ENCODE peak calls at places on chromosomes 1 and 21, in ten cellular contexts. X is fibroblast of mammary gland, S is pancreas, Q is cardiac muscle cell, U is neural crest cell, O is progenitor cell of endocrine pancreas, Z is omental fat pad, J is PC-9, F is psoas muscle, B is OCI-LY7. A is an unnamed sample.

GRCh38 chr1:27567183-27567526 is 36.8 kb downstream of the AHDC1 start:
- DNase-seq in X (no peak), S (no peak), Q (no peak), U (peak), O (no peak), Z (no peak), J (no peak), F (no peak), B (no peak), A (no peak)

GRCh38 chr1:231233735-231234417 is 7.1 kb upstream of the GNPAT start:
- DNase-seq in X (peak), S (no peak), Q (peak), U (no peak), O (no peak), Z (no peak), J (no peak), F (no peak), B (no peak), A (no peak)

GRCh38 chr1:100414693-100415092 is 62.4 kb downstream of the CDC14A start:
- DNase-seq in X (peak), S (no peak), Q (no peak), U (no peak), O (no peak), Z (no peak), J (no peak), F (no peak), B (no peak), A (no peak)

GRCh38 chr1:184813528-184814089 is 59.0 kb upstream of the EDEM3 start:
- DNase-seq in X (no peak), S (no peak), Q (no peak), U (no peak), O (no peak), Z (no peak), J (no peak), F (no peak), B (peak), A (no peak)

GRCh38 chr21:29261555-29262540 is 36.9 kb upstream of the BACH1 start:
- DNase-seq in X (no peak), S (no peak), Q (no peak), U (no peak), O (no peak), Z (no peak), J (no peak), F (no peak), B (no peak), A (no peak)

GRCh38 chr1:187617776-187618175 is 789.0 kb downstream of the PLA2G4A start:
- DNase-seq in X (no peak), S (no peak), Q (no peak), U (no peak), O (no peak), Z (no peak), J (no peak), F (no peak), B (no peak), A (no peak)

GRCh38 chr1:153649867-153650235 is 8.7 kb upstream of the SNAPIN start:
- DNase-seq in X (no peak), S (peak), Q (no peak), U (no peak), O (no peak), Z (no peak), J (no peak), F (peak), B (no peak), A (no peak)

GRCh38 chr1:52927219-52928082 is at the start of gene SCP2:
- DNase-seq in X (peak), S (peak), Q (peak), U (peak), O (peak), Z (peak), J (peak), F (peak), B (no peak), A (peak)

GRCh38 chr1:18549896-18550295 is 69.2 kb downstream of the KLHDC7A start:
- DNase-seq in X (no peak), S (no peak), Q (no peak), U (no peak), O (no peak), Z (no peak), J (no peak), F (no peak), B (no peak), A (no peak)

GRCh38 chr1:50393522-50394120 is 29.6 kb downstream of the DMRTA2 start:
- DNase-seq in X (no peak), S (no peak), Q (no peak), U (no peak), O (no peak), Z (no peak), J (no peak), F (no peak), B (no peak), A (no peak)

GRCh38 chr1:178537445-178538090 is 24.7 kb downstream of the TEX35 start:
- DNase-seq in X (no peak), S (no peak), Q (no peak), U (no peak), O (no peak), Z (no peak), J (peak), F (no peak), B (no peak), A (no peak)

GRCh38 chr1:54976747-54977146 is 3.7 kb upstream of the TMEM61 start:
- DNase-seq in X (no peak), S (peak), Q (no peak), U (no peak), O (no peak), Z (no peak), J (no peak), F (no peak), B (no peak), A (no peak)

GRCh38 chr21:25421327-25422028 is 185.8 kb downstream of the MRPL39 start:
- DNase-seq in X (peak), S (no peak), Q (peak), U (no peak), O (no peak), Z (no peak), J (no peak), F (no peak), B (peak), A (no peak)

GRCh38 chr1:44316231-44316759 is 38.8 kb downstream of the ERI3 start:
- DNase-seq in X (no peak), S (no peak), Q (no peak), U (no peak), O (no peak), Z (no peak), J (no peak), F (no peak), B (no peak), A (no peak)

GRCh38 chr1:204216880-204217647 is 3.3 kb upstream of the GOLT1A start:
- DNase-seq in X (no peak), S (no peak), Q (no peak), U (no peak), O (no peak), Z (no peak), J (no peak), F (no peak), B (no peak), A (no peak)

GRCh38 chr1:19032701-19033515 is 76.4 kb upstream of the IFFO2 start:
- DNase-seq in X (no peak), S (no peak), Q (no peak), U (no peak), O (no peak), Z (no peak), J (no peak), F (no peak), B (no peak), A (no peak)

GRCh38 chr21:45826733-45827692 is 154.6 kb upstream of the COL6A1 start:
- DNase-seq in X (no peak), S (peak), Q (no peak), U (no peak), O (no peak), Z (no peak), J (no peak), F (no peak), B (no peak), A (no peak)

GRCh38 chr1:115753830-115754229 is 14.7 kb downstream of the CASQ2 start:
- DNase-seq in X (no peak), S (no peak), Q (no peak), U (no peak), O (no peak), Z (no peak), J (no peak), F (peak), B (no peak), A (no peak)

GRCh38 chr1:38475624-38476005 is 384.0 kb downstream of the RRAGC start:
- DNase-seq in X (no peak), S (no peak), Q (no peak), U (no peak), O (no peak), Z (no peak), J (no peak), F (no peak), B (no peak), A (no peak)

GRCh38 chr1:159973350-159973940 is 19.4 kb upstream of the SLAMF9 start:
- DNase-seq in X (no peak), S (no peak), Q (no peak), U (no peak), O (no peak), Z (no peak), J (no peak), F (no peak), B (no peak), A (no peak)

GRCh38 chr1:98119793-98120192 is 199.0 kb upstream of the DPYD start:
- DNase-seq in X (peak), S (no peak), Q (peak), U (peak), O (peak), Z (no peak), J (peak), F (no peak), B (no peak), A (no peak)

GRCh38 chr1:15177710-15178166 is 24.2 kb downstream of the TMEM51 start:
- DNase-seq in X (no peak), S (no peak), Q (peak), U (no peak), O (no peak), Z (no peak), J (no peak), F (no peak), B (no peak), A (no peak)

GRCh38 chr1:32274646-32275340 is 17.1 kb upstream of the HDAC1 start:
- DNase-seq in X (no peak), S (no peak), Q (no peak), U (no peak), O (no peak), Z (no peak), J (no peak), F (no peak), B (no peak), A (no peak)

GRCh38 chr1:88560614-88561013 is 123.5 kb upstream of the PKN2 start:
- DNase-seq in X (no peak), S (no peak), Q (no peak), U (no peak), O (no peak), Z (no peak), J (no peak), F (no peak), B (no peak), A (no peak)

GRCh38 chr21:37220981-37221664 is 46.0 kb downstream of the VPS26C start:
- DNase-seq in X (peak), S (peak), Q (peak), U (peak), O (peak), Z (peak), J (peak), F (peak), B (peak), A (peak)
- TF ChIP-seq CTCF in X (no peak), S (no peak), Q (peak), U (no peak), O (no peak), Z (no peak), J (no peak), F (no peak), B (peak), A (peak)

DNA sequence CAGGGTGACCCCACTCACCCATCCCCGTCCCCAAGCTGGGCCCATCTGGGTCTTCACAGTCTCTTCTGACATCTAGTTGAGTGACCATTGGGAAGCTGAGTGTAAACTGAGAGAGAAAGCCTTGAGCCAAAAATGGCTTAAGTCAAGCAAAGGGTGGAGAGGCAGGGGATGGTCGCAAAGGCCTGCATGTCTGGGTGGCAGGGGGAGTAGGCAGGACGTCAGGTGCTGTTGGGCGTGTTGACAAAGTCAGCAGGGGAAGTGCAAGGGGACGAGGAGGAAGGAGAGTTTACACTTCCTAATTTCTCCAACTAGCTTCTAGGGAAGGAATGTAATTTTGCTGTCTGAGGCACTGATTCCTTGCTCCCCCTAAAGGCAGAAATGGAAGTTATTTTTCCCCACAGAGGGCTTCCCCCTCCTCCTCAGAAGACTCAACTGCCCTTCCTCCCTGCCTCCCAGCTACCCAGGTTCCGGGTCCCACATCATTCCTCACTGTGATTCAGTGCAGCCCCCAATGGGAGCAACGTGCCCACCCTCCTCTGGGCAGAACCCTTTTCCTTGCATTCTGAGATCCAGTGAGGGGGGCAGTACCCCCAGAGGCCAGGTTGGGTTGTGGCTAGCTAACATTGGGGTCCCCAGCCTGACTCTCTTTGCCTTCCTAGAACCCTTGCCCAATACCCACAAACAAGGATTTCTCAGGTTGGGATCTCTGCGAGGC is 1.2 kb upstream of the ADORA1 start:
- DNase-seq in X (peak), S (no peak), Q (peak), U (no peak), O (no peak), Z (no peak), J (no peak), F (no peak), B (no peak), A (peak)
- TF ChIP-seq CTCF in X (peak), S (peak), Q (peak), U (peak), O (peak), Z (no peak), J (no peak), F (peak), B (peak), A (peak)

DNA sequence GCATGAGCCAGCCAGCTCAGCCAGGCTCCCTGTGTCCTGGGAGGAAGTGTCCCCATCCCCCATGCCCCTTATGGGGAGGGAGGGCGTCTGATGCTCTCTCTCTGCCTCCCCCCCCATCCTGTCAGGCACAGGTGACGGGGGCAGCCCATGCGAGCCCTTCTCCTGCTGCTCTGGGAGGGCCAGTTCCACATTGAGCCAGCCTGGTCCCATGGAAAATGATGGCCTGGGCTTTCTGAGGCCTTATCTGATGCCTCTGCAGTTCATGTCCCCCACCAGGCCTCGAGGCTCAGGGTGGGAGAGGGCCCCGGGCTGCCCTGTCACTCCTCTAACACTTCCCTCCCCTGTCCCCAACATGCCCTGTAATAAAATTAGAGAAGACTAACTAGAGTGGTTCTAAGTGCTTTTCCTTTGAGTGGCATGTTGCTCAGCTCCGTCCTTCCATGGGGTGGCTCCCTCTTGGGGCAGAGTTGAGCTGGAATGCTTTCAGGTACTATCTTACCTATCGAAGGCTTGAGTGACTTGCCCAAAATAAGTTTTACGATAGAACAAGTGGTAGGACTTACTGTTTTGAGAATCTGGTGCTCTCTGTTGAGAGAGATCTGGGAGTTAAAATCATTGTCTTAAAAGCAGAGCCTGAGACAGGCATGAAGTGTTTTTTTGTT is 1.8 kb upstream of the MTFR1L start:
- DNase-seq in X (no peak), S (no peak), Q (no peak), U (no peak), O (no peak), Z (no peak), J (peak), F (no peak), B (no peak), A (no peak)
- TF ChIP-seq CTCF in X (no peak), S (no peak), Q (peak), U (peak), O (peak), Z (no peak), J (no peak), F (no peak), B (peak), A (no peak)

DNA sequence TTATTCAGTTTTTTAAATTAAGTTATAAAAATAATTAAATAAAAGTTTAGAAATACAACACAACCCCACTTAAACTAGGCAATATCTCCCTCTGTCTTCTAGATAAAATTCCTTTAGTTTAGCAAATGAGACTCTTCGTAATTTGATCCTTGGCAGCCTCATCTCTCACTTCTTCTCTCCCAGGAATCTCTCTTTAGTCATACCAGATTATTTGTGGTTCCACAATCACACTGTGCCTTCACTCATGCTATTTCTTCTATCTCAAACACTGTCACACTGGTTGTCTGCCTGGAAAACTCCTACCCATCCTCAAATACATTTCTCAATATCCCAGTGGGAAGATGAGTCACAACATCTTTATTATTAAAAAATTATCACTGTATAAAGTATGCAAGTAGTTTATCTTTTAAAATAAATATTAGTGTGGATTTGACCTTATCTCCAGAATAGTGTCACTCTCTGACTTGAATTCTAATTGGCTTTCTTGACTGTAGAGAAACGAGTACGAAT is 195.5 kb downstream of the KCNH1 start:
- DNase-seq in X (no peak), S (no peak), Q (no peak), U (no peak), O (no peak), Z (no peak), J (no peak), F (no peak), B (no peak), A (no peak)
- TF ChIP-seq CTCF in X (no peak), S (no peak), Q (no peak), U (no peak), O (no peak), Z (no peak), J (no peak), F (no peak), B (no peak), A (no peak)

GRCh38 chr1:234231061-234231892 is 142.0 kb upstream of the COA6 start:
- DNase-seq in X (no peak), S (no peak), Q (no peak), U (no peak), O (no peak), Z (no peak), J (no peak), F (no peak), B (no peak), A (no peak)
- TF ChIP-seq CTCF in X (no peak), S (no peak), Q (peak), U (peak), O (peak), Z (no peak), J (no peak), F (no peak), B (no peak), A (no peak)

GRCh38 chr1:233617025-233617424 is 3.1 kb downstream of the KCNK1 start:
- DNase-seq in X (no peak), S (no peak), Q (no peak), U (no peak), O (no peak), Z (no peak), J (no peak), F (no peak), B (no peak), A (no peak)

GRCh38 chr1:233621923-233622322 is 8.0 kb downstream of the KCNK1 start:
- DNase-seq in X (no peak), S (no peak), Q (no peak), U (no peak), O (no peak), Z (no peak), J (no peak), F (no peak), B (no peak), A (no peak)

GRCh38 chr1:233615571-233615970 is 1.7 kb downstream of the KCNK1 start:
- DNase-seq in X (no peak), S (no peak), Q (no peak), U (no peak), O (no peak), Z (no peak), J (no peak), F (no peak), B (no peak), A (no peak)

GRCh38 chr1:233624289-233624688 is 10.4 kb downstream of the KCNK1 start:
- DNase-seq in X (no peak), S (no peak), Q (no peak), U (no peak), O (no peak), Z (no peak), J (no peak), F (no peak), B (no peak), A (no peak)

GRCh38 chr1:233620065-233620464 is 6.2 kb downstream of the KCNK1 start:
- DNase-seq in X (no peak), S (no peak), Q (no peak), U (no peak), O (no peak), Z (no peak), J (no peak), F (no peak), B (no peak), A (no peak)
- TF ChIP-seq CTCF in X (no peak), S (no peak), Q (no peak), U (no peak), O (no peak), Z (no peak), J (no peak), F (no peak), B (no peak), A (no peak)

GRCh38 chr1:86739901-86740507 is 35.6 kb downstream of the SH3GLB1 start:
- DNase-seq in X (no peak), S (no peak), Q (peak), U (no peak), O (no peak), Z (no peak), J (no peak), F (no peak), B (peak), A (no peak)

GRCh38 chr1:86747304-86747703 is 42.9 kb downstream of the SH3GLB1 start:
- DNase-seq in X (no peak), S (no peak), Q (no peak), U (no peak), O (no peak), Z (no peak), J (no peak), F (no peak), B (no peak), A (no peak)

DNA sequence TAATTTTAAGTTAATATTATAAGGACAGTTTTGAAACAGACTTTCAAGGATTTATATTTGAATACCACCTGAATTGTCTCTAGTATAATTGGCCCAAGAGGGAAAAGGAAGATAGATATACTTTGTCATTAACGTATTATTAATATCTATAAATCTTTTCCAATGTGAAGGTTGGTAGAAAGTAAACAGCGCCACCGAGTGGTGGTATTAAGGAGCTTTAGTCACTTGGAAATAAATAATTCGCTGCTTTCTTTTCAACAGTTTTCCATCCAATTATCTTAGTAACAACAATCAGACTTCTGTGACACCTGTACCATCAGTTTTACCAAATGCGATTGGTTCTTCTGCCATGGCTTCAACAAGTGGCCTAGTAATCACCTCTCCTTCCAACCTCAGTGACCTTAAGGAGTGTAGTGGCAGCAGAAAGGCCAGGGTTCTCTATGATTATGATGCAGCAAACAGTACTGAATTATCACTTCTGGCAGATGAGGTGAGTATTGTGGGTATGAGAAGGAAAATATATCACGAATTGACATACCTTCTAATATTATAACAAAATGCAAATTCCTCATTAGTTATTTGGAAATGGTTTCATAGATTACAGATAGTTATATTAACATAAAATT is 37.7 kb downstream of the SH3GLB1 start:
- DNase-seq in X (peak), S (no peak), Q (peak), U (peak), O (no peak), Z (no peak), J (peak), F (no peak), B (peak), A (no peak)
- TF ChIP-seq CTCF in X (peak), S (peak), Q (peak), U (peak), O (peak), Z (peak), J (peak), F (peak), B (peak), A (peak)